ENCODE peak calls at places on chromosome 4, in eight cellular contexts. One of them, this sample, is unnamed.

GRCh38 chr4:528835-529234 is 29.8 kb downstream of the PIGG start:
- DNase-seq in NCI-H1694: peak; percentile 1
- DNase-seq in activated CD8-positive, alpha-beta memory T cell treated with anti-CD3 and anti-CD28 coated beads for 48 hours: no peak
- DNase-seq in cardiac fibroblast: no peak
- DNase-seq in mucosa of descending colon: no peak
- DNase-seq in stimulated activated CD4-positive, alpha-beta T cell treated with anti-CD3 and anti-CD28 coated beads, Interleukin-2, amount 100 ng/mL, for 48 hours: no peak
- DNase-seq in activated naive CD4-positive, alpha-beta T cell treated with anti-CD3 and anti-CD28 coated beads for 36 hours: no peak
- DNase-seq in activated T-cell treated with anti-CD3 and anti-CD28 coated beads, Interleukin-2, amount 50 U/mL, for 72 hours: no peak
- DNase-seq in this sample: no peak

GRCh38 chr4:136476773-136477172 is 1055.5 kb downstream of the PCDH18 start:
- DNase-seq in stimulated activated CD4-positive, alpha-beta T cell treated with anti-CD3 and anti-CD28 coated beads, Interleukin-2, amount 100 ng/mL, for 48 hours: no peak
- DNase-seq in mucosa of descending colon: no peak
- DNase-seq in cardiac fibroblast: no peak
- DNase-seq in activated CD8-positive, alpha-beta memory T cell treated with anti-CD3 and anti-CD28 coated beads for 48 hours: no peak
- DNase-seq in NCI-H1694: no peak
- DNase-seq in activated naive CD4-positive, alpha-beta T cell treated with anti-CD3 and anti-CD28 coated beads for 36 hours: no peak
- DNase-seq in activated T-cell treated with anti-CD3 and anti-CD28 coated beads, Interleukin-2, amount 50 U/mL, for 72 hours: no peak
- DNase-seq in this sample: no peak

GRCh38 chr4:11424000-11424399 is 4.7 kb downstream of the HS3ST1 start:
- DNase-seq in NCI-H1694: peak; percentile 74
- DNase-seq in stimulated activated CD4-positive, alpha-beta T cell treated with anti-CD3 and anti-CD28 coated beads, Interleukin-2, amount 100 ng/mL, for 48 hours: no peak
- DNase-seq in mucosa of descending colon: no peak
- DNase-seq in activated naive CD4-positive, alpha-beta T cell treated with anti-CD3 and anti-CD28 coated beads for 36 hours: peak; percentile 42
- DNase-seq in activated T-cell treated with anti-CD3 and anti-CD28 coated beads, Interleukin-2, amount 50 U/mL, for 72 hours: peak; percentile 18
- DNase-seq in activated CD8-positive, alpha-beta memory T cell treated with anti-CD3 and anti-CD28 coated beads for 48 hours: no peak
- DNase-seq in cardiac fibroblast: peak; percentile 46
- DNase-seq in this sample: no peak

GRCh38 chr4:133136833-133137232 is 12.3 kb upstream of the PCDH10 start:
- DNase-seq in mucosa of descending colon: no peak
- DNase-seq in activated CD8-positive, alpha-beta memory T cell treated with anti-CD3 and anti-CD28 coated beads for 48 hours: no peak
- DNase-seq in activated naive CD4-positive, alpha-beta T cell treated with anti-CD3 and anti-CD28 coated beads for 36 hours: no peak
- DNase-seq in stimulated activated CD4-positive, alpha-beta T cell treated with anti-CD3 and anti-CD28 coated beads, Interleukin-2, amount 100 ng/mL, for 48 hours: no peak
- DNase-seq in activated T-cell treated with anti-CD3 and anti-CD28 coated beads, Interleukin-2, amount 50 U/mL, for 72 hours: no peak
- DNase-seq in NCI-H1694: no peak
- DNase-seq in cardiac fibroblast: no peak
- DNase-seq in this sample: no peak

GRCh38 chr4:114717432-114717831 is 118.8 kb downstream of the UGT8 start:
- DNase-seq in activated naive CD4-positive, alpha-beta T cell treated with anti-CD3 and anti-CD28 coated beads for 36 hours: no peak
- DNase-seq in activated CD8-positive, alpha-beta memory T cell treated with anti-CD3 and anti-CD28 coated beads for 48 hours: no peak
- DNase-seq in stimulated activated CD4-positive, alpha-beta T cell treated with anti-CD3 and anti-CD28 coated beads, Interleukin-2, amount 100 ng/mL, for 48 hours: no peak
- DNase-seq in mucosa of descending colon: no peak
- DNase-seq in cardiac fibroblast: no peak
- DNase-seq in activated T-cell treated with anti-CD3 and anti-CD28 coated beads, Interleukin-2, amount 50 U/mL, for 72 hours: no peak
- DNase-seq in NCI-H1694: no peak
- DNase-seq in this sample: no peak

GRCh38 chr4:38504396-38504715 is 159.6 kb upstream of the KLF3 start:
- DNase-seq in activated T-cell treated with anti-CD3 and anti-CD28 coated beads, Interleukin-2, amount 50 U/mL, for 72 hours: no peak
- DNase-seq in activated naive CD4-positive, alpha-beta T cell treated with anti-CD3 and anti-CD28 coated beads for 36 hours: no peak
- DNase-seq in stimulated activated CD4-positive, alpha-beta T cell treated with anti-CD3 and anti-CD28 coated beads, Interleukin-2, amount 100 ng/mL, for 48 hours: no peak
- DNase-seq in cardiac fibroblast: no peak
- DNase-seq in mucosa of descending colon: no peak
- DNase-seq in NCI-H1694: no peak
- DNase-seq in activated CD8-positive, alpha-beta memory T cell treated with anti-CD3 and anti-CD28 coated beads for 48 hours: no peak
- DNase-seq in this sample: no peak

GRCh38 chr4:8184061-8184460 is 15.0 kb upstream of the SH3TC1 start:
- DNase-seq in stimulated activated CD4-positive, alpha-beta T cell treated with anti-CD3 and anti-CD28 coated beads, Interleukin-2, amount 100 ng/mL, for 48 hours: no peak
- DNase-seq in cardiac fibroblast: peak; percentile 27
- DNase-seq in activated CD8-positive, alpha-beta memory T cell treated with anti-CD3 and anti-CD28 coated beads for 48 hours: no peak
- DNase-seq in NCI-H1694: no peak
- DNase-seq in activated T-cell treated with anti-CD3 and anti-CD28 coated beads, Interleukin-2, amount 50 U/mL, for 72 hours: no peak
- DNase-seq in activated naive CD4-positive, alpha-beta T cell treated with anti-CD3 and anti-CD28 coated beads for 36 hours: no peak
- DNase-seq in mucosa of descending colon: no peak
- DNase-seq in this sample: no peak

GRCh38 chr4:48175806-48176205 is 41.8 kb upstream of the TXK start:
- DNase-seq in activated T-cell treated with anti-CD3 and anti-CD28 coated beads, Interleukin-2, amount 50 U/mL, for 72 hours: no peak
- DNase-seq in stimulated activated CD4-positive, alpha-beta T cell treated with anti-CD3 and anti-CD28 coated beads, Interleukin-2, amount 100 ng/mL, for 48 hours: no peak
- DNase-seq in mucosa of descending colon: no peak
- DNase-seq in NCI-H1694: no peak
- DNase-seq in activated naive CD4-positive, alpha-beta T cell treated with anti-CD3 and anti-CD28 coated beads for 36 hours: no peak
- DNase-seq in activated CD8-positive, alpha-beta memory T cell treated with anti-CD3 and anti-CD28 coated beads for 48 hours: no peak
- DNase-seq in cardiac fibroblast: no peak
- DNase-seq in this sample: no peak

GRCh38 chr4:146585761-146586333 is 52.8 kb upstream of the POU4F2 start:
- DNase-seq in cardiac fibroblast: peak; percentile 78
- DNase-seq in stimulated activated CD4-positive, alpha-beta T cell treated with anti-CD3 and anti-CD28 coated beads, Interleukin-2, amount 100 ng/mL, for 48 hours: no peak
- DNase-seq in NCI-H1694: no peak
- DNase-seq in activated CD8-positive, alpha-beta memory T cell treated with anti-CD3 and anti-CD28 coated beads for 48 hours: no peak
- DNase-seq in activated naive CD4-positive, alpha-beta T cell treated with anti-CD3 and anti-CD28 coated beads for 36 hours: no peak
- DNase-seq in activated T-cell treated with anti-CD3 and anti-CD28 coated beads, Interleukin-2, amount 50 U/mL, for 72 hours: no peak
- DNase-seq in mucosa of descending colon: no peak
- DNase-seq in this sample: no peak

GRCh38 chr4:54930226-54930625 is 195.2 kb downstream of the KDR start:
- DNase-seq in stimulated activated CD4-positive, alpha-beta T cell treated with anti-CD3 and anti-CD28 coated beads, Interleukin-2, amount 100 ng/mL, for 48 hours: no peak
- DNase-seq in activated CD8-positive, alpha-beta memory T cell treated with anti-CD3 and anti-CD28 coated beads for 48 hours: no peak
- DNase-seq in NCI-H1694: no peak
- DNase-seq in activated naive CD4-positive, alpha-beta T cell treated with anti-CD3 and anti-CD28 coated beads for 36 hours: peak; percentile 10
- DNase-seq in activated T-cell treated with anti-CD3 and anti-CD28 coated beads, Interleukin-2, amount 50 U/mL, for 72 hours: no peak
- DNase-seq in mucosa of descending colon: no peak
- DNase-seq in cardiac fibroblast: peak; percentile 96
- DNase-seq in this sample: no peak

GRCh38 chr4:20832821-20833220 is 132.6 kb downstream of the PACRGL start:
- DNase-seq in activated T-cell treated with anti-CD3 and anti-CD28 coated beads, Interleukin-2, amount 50 U/mL, for 72 hours: no peak
- DNase-seq in mucosa of descending colon: no peak
- DNase-seq in activated naive CD4-positive, alpha-beta T cell treated with anti-CD3 and anti-CD28 coated beads for 36 hours: no peak
- DNase-seq in activated CD8-positive, alpha-beta memory T cell treated with anti-CD3 and anti-CD28 coated beads for 48 hours: no peak
- DNase-seq in NCI-H1694: no peak
- DNase-seq in stimulated activated CD4-positive, alpha-beta T cell treated with anti-CD3 and anti-CD28 coated beads, Interleukin-2, amount 100 ng/mL, for 48 hours: no peak
- DNase-seq in cardiac fibroblast: peak; percentile 82
- DNase-seq in this sample: no peak